ENCODE peak calls at places on chromosomes 5 and 9, in six cellular contexts. One of them, this sample, is unnamed.
A peak's percentile ranks its signal among the peaks of the same experiment; 100 is the strongest.

GRCh38 chr5:172646716-172647285 is 5.7 kb downstream of the NEURL1B start:
- DNase-seq in A673: no peak
- DNase-seq in HEK293T: peak; percentile 76
- DNase-seq in AG08395: peak; percentile 41
- DNase-seq in stimulated activated CD4-positive, alpha-beta T cell treated with anti-CD3 and anti-CD28 coated beads, TNF-alpha, amount 100 ng/mL, for 24 hours: no peak
- DNase-seq in activated naive CD8-positive, alpha-beta T cell treated with anti-CD3 and anti-CD28 coated beads, Interleukin-2, amount 50 U/mL, for 16 hours: no peak
- DNase-seq in this sample: no peak

GRCh38 chr5:31237159-31237558 is 43.7 kb downstream of the CDH6 start:
- DNase-seq in A673: peak; percentile 22
- DNase-seq in HEK293T: no peak
- DNase-seq in AG08395: peak; percentile 24
- DNase-seq in stimulated activated CD4-positive, alpha-beta T cell treated with anti-CD3 and anti-CD28 coated beads, TNF-alpha, amount 100 ng/mL, for 24 hours: no peak
- DNase-seq in activated naive CD8-positive, alpha-beta T cell treated with anti-CD3 and anti-CD28 coated beads, Interleukin-2, amount 50 U/mL, for 16 hours: no peak
- DNase-seq in this sample: no peak

GRCh38 chr5:119322312-119322947 is 33.4 kb upstream of the TNFAIP8 start:
- DNase-seq in A673: no peak
- DNase-seq in HEK293T: no peak
- DNase-seq in AG08395: no peak
- DNase-seq in stimulated activated CD4-positive, alpha-beta T cell treated with anti-CD3 and anti-CD28 coated beads, TNF-alpha, amount 100 ng/mL, for 24 hours: no peak
- DNase-seq in activated naive CD8-positive, alpha-beta T cell treated with anti-CD3 and anti-CD28 coated beads, Interleukin-2, amount 50 U/mL, for 16 hours: no peak
- DNase-seq in this sample: no peak

GRCh38 chr5:50738864-50739263 is 72.4 kb downstream of the PARP8 start:
- DNase-seq in A673: no peak
- DNase-seq in HEK293T: no peak
- DNase-seq in AG08395: no peak
- DNase-seq in stimulated activated CD4-positive, alpha-beta T cell treated with anti-CD3 and anti-CD28 coated beads, TNF-alpha, amount 100 ng/mL, for 24 hours: no peak
- DNase-seq in activated naive CD8-positive, alpha-beta T cell treated with anti-CD3 and anti-CD28 coated beads, Interleukin-2, amount 50 U/mL, for 16 hours: no peak
- DNase-seq in this sample: no peak

GRCh38 chr5:160354666-160355065 is 15.8 kb downstream of the C1QTNF2 start:
- DNase-seq in A673: no peak
- DNase-seq in HEK293T: no peak
- DNase-seq in AG08395: no peak
- DNase-seq in stimulated activated CD4-positive, alpha-beta T cell treated with anti-CD3 and anti-CD28 coated beads, TNF-alpha, amount 100 ng/mL, for 24 hours: no peak
- DNase-seq in activated naive CD8-positive, alpha-beta T cell treated with anti-CD3 and anti-CD28 coated beads, Interleukin-2, amount 50 U/mL, for 16 hours: no peak
- DNase-seq in this sample: no peak

GRCh38 chr9:110111868-110112267 is 96.1 kb downstream of the C9orf152 start:
- DNase-seq in A673: no peak
- DNase-seq in HEK293T: no peak
- DNase-seq in AG08395: no peak
- DNase-seq in stimulated activated CD4-positive, alpha-beta T cell treated with anti-CD3 and anti-CD28 coated beads, TNF-alpha, amount 100 ng/mL, for 24 hours: no peak
- DNase-seq in activated naive CD8-positive, alpha-beta T cell treated with anti-CD3 and anti-CD28 coated beads, Interleukin-2, amount 50 U/mL, for 16 hours: no peak
- DNase-seq in this sample: no peak

GRCh38 chr9:125145425-125145824 is 2.1 kb upstream of the SCAI start:
- DNase-seq in A673: no peak
- DNase-seq in HEK293T: no peak
- DNase-seq in AG08395: no peak
- DNase-seq in stimulated activated CD4-positive, alpha-beta T cell treated with anti-CD3 and anti-CD28 coated beads, TNF-alpha, amount 100 ng/mL, for 24 hours: no peak
- DNase-seq in activated naive CD8-positive, alpha-beta T cell treated with anti-CD3 and anti-CD28 coated beads, Interleukin-2, amount 50 U/mL, for 16 hours: no peak
- DNase-seq in this sample: no peak

GRCh38 chr9:110555971-110556370 is 23.6 kb downstream of the SVEP1 start:
- DNase-seq in A673: no peak
- DNase-seq in HEK293T: no peak
- DNase-seq in AG08395: peak; percentile 82
- DNase-seq in stimulated activated CD4-positive, alpha-beta T cell treated with anti-CD3 and anti-CD28 coated beads, TNF-alpha, amount 100 ng/mL, for 24 hours: no peak
- DNase-seq in activated naive CD8-positive, alpha-beta T cell treated with anti-CD3 and anti-CD28 coated beads, Interleukin-2, amount 50 U/mL, for 16 hours: no peak
- DNase-seq in this sample: no peak

GRCh38 chr5:60960591-60960990 is 15.6 kb downstream of the NDUFAF2 start:
- DNase-seq in A673: peak; percentile 43
- DNase-seq in HEK293T: no peak
- DNase-seq in AG08395: peak; percentile 15
- DNase-seq in stimulated activated CD4-positive, alpha-beta T cell treated with anti-CD3 and anti-CD28 coated beads, TNF-alpha, amount 100 ng/mL, for 24 hours: no peak
- DNase-seq in activated naive CD8-positive, alpha-beta T cell treated with anti-CD3 and anti-CD28 coated beads, Interleukin-2, amount 50 U/mL, for 16 hours: no peak
- DNase-seq in this sample: no peak

GRCh38 chr9:131276107-131276888 is at the start of gene FAM78A:
- DNase-seq in A673: no peak
- DNase-seq in HEK293T: peak; percentile 32
- DNase-seq in AG08395: peak; percentile 34
- DNase-seq in stimulated activated CD4-positive, alpha-beta T cell treated with anti-CD3 and anti-CD28 coated beads, TNF-alpha, amount 100 ng/mL, for 24 hours: no peak
- DNase-seq in activated naive CD8-positive, alpha-beta T cell treated with anti-CD3 and anti-CD28 coated beads, Interleukin-2, amount 50 U/mL, for 16 hours: no peak
- DNase-seq in this sample: peak; percentile 77

GRCh38 chr5:77628840-77629552 is 9.5 kb downstream of the OTP start:
- DNase-seq in A673: no peak
- DNase-seq in HEK293T: no peak
- DNase-seq in AG08395: no peak
- DNase-seq in stimulated activated CD4-positive, alpha-beta T cell treated with anti-CD3 and anti-CD28 coated beads, TNF-alpha, amount 100 ng/mL, for 24 hours: no peak
- DNase-seq in activated naive CD8-positive, alpha-beta T cell treated with anti-CD3 and anti-CD28 coated beads, Interleukin-2, amount 50 U/mL, for 16 hours: no peak
- DNase-seq in this sample: no peak

GRCh38 chr5:164346785-164347630 is 841.6 kb downstream of the MAT2B start:
- DNase-seq in A673: no peak
- DNase-seq in HEK293T: no peak
- DNase-seq in AG08395: no peak
- DNase-seq in stimulated activated CD4-positive, alpha-beta T cell treated with anti-CD3 and anti-CD28 coated beads, TNF-alpha, amount 100 ng/mL, for 24 hours: no peak
- DNase-seq in activated naive CD8-positive, alpha-beta T cell treated with anti-CD3 and anti-CD28 coated beads, Interleukin-2, amount 50 U/mL, for 16 hours: no peak
- DNase-seq in this sample: no peak

This sample was measured in stimulated activated effector memory CD8-positive, alpha-beta T cell treated with anti-CD3 and anti-CD28 coated beads, Interleukin-12 subunit alpha, Interleukin-12 subunit beta, amount 100 ng/mL, for 72 hours.